ENCODE peak calls at places on chromosomes 6 and 20, in five cellular contexts. D, U, Z, N and H are unnamed samples.

GRCh38 chr6:45199554-45199953 is 128.6 kb upstream of the RUNX2 start:
- DNase-seq in D (no peak), U (no peak), Z (no peak), N (no peak), H (no peak)

GRCh38 chr6:16386056-16386455 is 147.7 kb downstream of the GMPR start:
- DNase-seq in D (no peak), U (no peak), Z (no peak), N (no peak), H (no peak)

GRCh38 chr6:148069256-148069655 is 273.4 kb upstream of the SASH1 start:
- DNase-seq in D (no peak), U (no peak), Z (no peak), N (no peak), H (no peak)

GRCh38 chr20:56428388-56428787 is 16.3 kb downstream of the CASS4 start:
- DNase-seq in D (no peak), U (no peak), Z (no peak), N (no peak), H (no peak)

GRCh38 chr6:119195204-119195603 is 116.7 kb upstream of the FAM184A start:
- DNase-seq in D (no peak), U (no peak), Z (no peak), N (no peak), H (no peak)

GRCh38 chr6:3882865-3883264 is 33.7 kb downstream of the FAM50B start:
- DNase-seq in D (peak; percentile 65), U (no peak), Z (peak; percentile 97), N (no peak), H (no peak)

GRCh38 chr6:63689421-63689820 is 53.8 kb downstream of the PHF3 start:
- DNase-seq in D (peak; percentile 22), U (no peak), Z (no peak), N (no peak), H (no peak)

GRCh38 chr6:2496291-2496690 is 250.9 kb upstream of the GMDS start:
- DNase-seq in D (no peak), U (no peak), Z (no peak), N (no peak), H (no peak)

GRCh38 chr6:44054635-44055559 is 72.4 kb downstream of the MRPL14 start:
- DNase-seq in D (peak; percentile 40), U (no peak), Z (peak; percentile 68), N (no peak), H (no peak)

GRCh38 chr6:130520235-130520634 is 154.4 kb downstream of the TMEM200A start:
- DNase-seq in D (no peak), U (no peak), Z (peak; percentile 34), N (no peak), H (no peak)

GRCh38 chr6:89413006-89413400 is 930 bp upstream of the RRAGD start:
- DNase-seq in D (no peak), U (no peak), Z (no peak), N (no peak), H (no peak)

GRCh38 chr20:22717466-22717865 is 133.1 kb upstream of the FOXA2 start:
- DNase-seq in D (peak; percentile 31), U (no peak), Z (peak; percentile 70), N (no peak), H (no peak)

GRCh38 chr6:37237789-37238188 is 19.8 kb upstream of the TBC1D22B start:
- DNase-seq in D (no peak), U (no peak), Z (no peak), N (no peak), H (no peak)

GRCh38 chr20:54585222-54585621 is 109.8 kb downstream of the DOK5 start:
- DNase-seq in D (no peak), U (no peak), Z (no peak), N (no peak), H (no peak)

GRCh38 chr6:168585441-168585840 is 144.5 kb downstream of the SMOC2 start:
- DNase-seq in D (no peak), U (no peak), Z (no peak), N (no peak), H (no peak)

GRCh38 chr6:44737829-44738528 is 350.5 kb downstream of the CDC5L start:
- DNase-seq in D (no peak), U (no peak), Z (no peak), N (no peak), H (no peak)

GRCh38 chr6:3230275-3231212 is 3.1 kb upstream of the TUBB2B start:
- DNase-seq in D (no peak), U (no peak), Z (peak; percentile 19), N (no peak), H (no peak)

GRCh38 chr6:48560408-48560807 is 449.4 kb upstream of the PTCHD4 start:
- DNase-seq in D (peak; percentile 57), U (peak; percentile 11), Z (peak; percentile 48), N (no peak), H (no peak)

GRCh38 chr6:66771626-66772025 is 1064.6 kb upstream of the EYS start:
- DNase-seq in D (peak; percentile 10), U (no peak), Z (peak; percentile 4), N (no peak), H (no peak)

GRCh38 chr6:17505062-17505476 is 95.0 kb upstream of the FAM8A1 start:
- DNase-seq in D (peak; percentile 14), U (no peak), Z (peak; percentile 5), N (no peak), H (no peak)

GRCh38 chr6:43096451-43097097 is 20.5 kb downstream of the PTK7 start:
- DNase-seq in D (peak; percentile 84), U (peak; percentile 89), Z (peak; percentile 92), N (no peak), H (peak; percentile 83)

GRCh38 chr6:2865270-2866182 is 23.9 kb upstream of the SERPINB1 start:
- DNase-seq in D (peak; percentile 61), U (no peak), Z (peak; percentile 60), N (no peak), H (no peak)

GRCh38 chr6:101876431-101876830 is 482.9 kb downstream of the GRIK2 start:
- DNase-seq in D (no peak), U (no peak), Z (no peak), N (no peak), H (peak; percentile 27)

GRCh38 chr6:87139236-87139635 is 16.1 kb upstream of the ZNF292 start:
- DNase-seq in D (peak; percentile 77), U (peak; percentile 36), Z (peak; percentile 77), N (no peak), H (no peak)

GRCh38 chr20:60009826-60010616 is 51.8 kb downstream of the CDH26 start:
- DNase-seq in D (no peak), U (no peak), Z (no peak), N (no peak), H (no peak)

GRCh38 chr20:38763616-38764015 is 15.4 kb downstream of the ACTR5 start:
- DNase-seq in D (no peak), U (no peak), Z (no peak), N (no peak), H (no peak)

GRCh38 chr6:40550096-40550731 is 37.0 kb downstream of the LRFN2 start:
- DNase-seq in D (peak; percentile 27), U (peak; percentile 2), Z (peak; percentile 61), N (no peak), H (peak; percentile 6)

GRCh38 chr20:64070244-64070993 is 7.4 kb downstream of the TCEA2 start:
- DNase-seq in D (no peak), U (no peak), Z (no peak), N (no peak), H (no peak)

GRCh38 chr6:30169658-30170614 is 6.6 kb downstream of the TRIM15 start:
- DNase-seq in D (peak; percentile 73), U (peak; percentile 31), Z (peak; percentile 79), N (no peak), H (no peak)

GRCh38 chr20:63005862-63006564 is 751 bp downstream of the BHLHE23 start:
- DNase-seq in D (peak; percentile 35), U (no peak), Z (no peak), N (no peak), H (no peak)

GRCh38 chr6:35754452-35755321 is 17.9 kb downstream of the ARMC12 start:
- DNase-seq in D (no peak), U (no peak), Z (peak; percentile 13), N (no peak), H (no peak)

DNA sequence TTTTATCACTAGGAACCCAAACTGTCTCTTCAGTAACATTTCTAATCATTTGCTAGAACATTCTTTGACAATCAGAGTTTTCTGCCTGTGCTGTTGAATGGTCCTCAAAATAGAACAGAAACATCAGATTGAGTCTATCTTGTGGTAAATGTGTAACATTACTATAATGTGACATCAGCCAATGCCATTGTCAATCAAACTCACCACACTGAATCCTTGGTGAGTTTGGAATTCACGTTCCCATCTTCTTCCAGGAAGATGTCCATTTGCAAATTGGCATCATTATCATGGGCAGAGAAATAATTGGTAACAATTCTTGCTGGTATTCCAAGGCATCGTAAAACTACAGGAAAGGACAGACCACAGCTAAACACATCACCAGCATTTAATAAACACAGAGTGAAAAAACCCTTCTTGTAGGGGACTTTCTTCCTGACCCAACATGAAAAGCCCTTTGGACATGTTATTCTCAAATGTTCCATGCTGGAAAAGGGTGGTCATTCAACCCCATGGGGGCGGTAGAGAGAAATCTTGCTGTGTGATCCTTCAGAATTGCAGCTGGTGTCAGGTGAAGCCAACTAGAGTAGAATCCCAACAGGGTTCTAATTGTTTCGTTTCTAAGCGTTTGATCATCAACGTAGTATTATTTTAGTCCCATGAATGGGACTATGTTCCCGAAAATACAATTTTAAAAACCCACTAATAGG is 98.5 kb downstream of the F13A1 start:
- DNase-seq in D (no peak), U (no peak), Z (no peak), N (no peak), H (no peak)
- TF ChIP-seq CTCF in D (no peak), U (no peak), Z (no peak), N (no peak), H (peak; percentile 47)

GRCh38 chr6:125918681-125919566 is 37.6 kb upstream of the HINT3 start:
- DNase-seq in D (peak; percentile 93), U (peak; percentile 62), Z (peak; percentile 90), N (no peak), H (no peak)
- TF ChIP-seq CTCF in D (no peak), U (no peak), Z (no peak), N (no peak), H (no peak)

GRCh38 chr6:28501259-28501658 is 14.3 kb downstream of the GPX6 start:
- DNase-seq in D (no peak), U (no peak), Z (no peak), N (no peak), H (no peak)
- TF ChIP-seq CTCF in D (no peak), U (no peak), Z (no peak), N (no peak), H (no peak)

GRCh38 chr20:14494355-14494754 is 156.9 kb upstream of the FLRT3 start:
- DNase-seq in D (no peak), U (no peak), Z (no peak), N (no peak), H (no peak)

GRCh38 chr20:14491436-14491835 is 154.0 kb upstream of the FLRT3 start:
- DNase-seq in D (no peak), U (no peak), Z (no peak), N (no peak), H (no peak)

GRCh38 chr20:14497004-14497403 is 159.6 kb upstream of the FLRT3 start:
- DNase-seq in D (no peak), U (no peak), Z (no peak), N (no peak), H (no peak)

GRCh38 chr20:14495066-14495465 is 157.7 kb upstream of the FLRT3 start:
- DNase-seq in D (no peak), U (no peak), Z (no peak), N (no peak), H (no peak)

DNA sequence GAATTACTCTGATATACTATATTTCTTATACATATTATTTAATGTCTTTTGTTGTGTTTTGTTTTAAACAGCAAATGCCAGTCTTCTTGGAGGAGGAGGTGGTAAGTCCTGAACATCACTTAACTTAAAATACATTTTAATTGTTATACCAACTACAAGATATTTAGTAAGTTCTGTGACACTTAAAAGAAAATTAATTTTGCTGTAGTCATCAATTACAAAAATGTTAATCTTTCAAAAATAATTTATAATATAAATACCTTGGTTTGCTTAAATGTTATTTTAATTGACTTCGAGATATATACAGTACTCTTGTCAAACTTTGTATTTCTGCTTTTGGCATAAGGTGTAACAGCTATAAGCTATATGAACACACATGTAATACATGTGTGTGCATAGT is 156.0 kb upstream of the FLRT3 start:
- DNase-seq in D (no peak), U (no peak), Z (no peak), N (no peak), H (no peak)
- TF ChIP-seq CTCF in D (no peak), U (no peak), Z (no peak), N (no peak), H (no peak)